ENCODE peak calls at places on chromosomes 2 and 18, in five cellular contexts. K, T, X, B and P are unnamed samples.

GRCh38 chr18:62828091-62828640 is 112.8 kb downstream of the PHLPP1 start:
- DNase-seq in K (no peak), T (no peak), X (no peak), B (no peak), P (no peak)

GRCh38 chr18:50790956-50791355 is 28.9 kb downstream of the MRO start:
- DNase-seq in K (no peak), T (no peak), X (no peak), B (no peak), P (no peak)

GRCh38 chr2:172080641-172081230 is 4.6 kb upstream of the DLX1 start:
- DNase-seq in K (peak; percentile 14), T (no peak), X (no peak), B (no peak), P (no peak)

GRCh38 chr2:28390857-28391563 is 1.6 kb upstream of the FOSL2 start:
- DNase-seq in K (peak; percentile 84), T (peak; percentile 89), X (no peak), B (peak; percentile 93), P (peak; percentile 81)

GRCh38 chr2:1727101-1727771 is 17.1 kb downstream of the PXDN start:
- DNase-seq in K (no peak), T (peak; percentile 10), X (no peak), B (peak; percentile 62), P (no peak)

GRCh38 chr2:12035956-12036639 is 289.7 kb downstream of the LPIN1 start:
- DNase-seq in K (no peak), T (no peak), X (no peak), B (no peak), P (no peak)

GRCh38 chr18:21257383-21257782 is 15.4 kb downstream of the GREB1L start:
- DNase-seq in K (no peak), T (no peak), X (no peak), B (peak; percentile 11), P (no peak)

GRCh38 chr18:80252136-80252535 is 4.8 kb upstream of the PARD6G start:
- DNase-seq in K (no peak), T (no peak), X (no peak), B (peak; percentile 14), P (no peak)

GRCh38 chr2:40361478-40361877 is 90.4 kb downstream of the SLC8A1 start:
- DNase-seq in K (no peak), T (no peak), X (no peak), B (no peak), P (no peak)

GRCh38 chr2:130337735-130338325 is 4.9 kb upstream of the IMP4 start:
- DNase-seq in K (no peak), T (no peak), X (no peak), B (peak; percentile 89), P (no peak)

GRCh38 chr18:7733642-7734041 is 166.5 kb downstream of the PTPRM start:
- DNase-seq in K (no peak), T (no peak), X (no peak), B (no peak), P (no peak)

GRCh38 chr2:172447811-172448493 is 20.6 kb downstream of the ITGA6 start:
- DNase-seq in K (no peak), T (no peak), X (no peak), B (no peak), P (no peak)

GRCh38 chr2:28801726-28802125 is 8.9 kb upstream of the SPDYA start:
- DNase-seq in K (no peak), T (no peak), X (no peak), B (peak; percentile 23), P (no peak)

GRCh38 chr18:47931707-47932103 is 1.2 kb upstream of the SMAD2 start:
- DNase-seq in K (peak; percentile 29), T (no peak), X (no peak), B (peak; percentile 41), P (no peak)

GRCh38 chr2:128402921-128403670 is 84.4 kb upstream of the HS6ST1 start:
- DNase-seq in K (peak; percentile 17), T (no peak), X (no peak), B (no peak), P (no peak)

GRCh38 chr2:3076848-3077735 is 300.5 kb downstream of the EIPR1 start:
- DNase-seq in K (peak; percentile 59), T (no peak), X (no peak), B (no peak), P (no peak)

GRCh38 chr2:212893216-212893615 is 258.2 kb downstream of the IKZF2 start:
- DNase-seq in K (no peak), T (no peak), X (no peak), B (no peak), P (no peak)
- H3K36me3 ChIP-seq in K (no peaks in the 10 kb centered on the region), T (no peaks in the 10 kb centered on the region), X (no peaks in the 10 kb centered on the region), B (no peaks in the 10 kb centered on the region), P (no peaks in the 10 kb centered on the region)

DNA sequence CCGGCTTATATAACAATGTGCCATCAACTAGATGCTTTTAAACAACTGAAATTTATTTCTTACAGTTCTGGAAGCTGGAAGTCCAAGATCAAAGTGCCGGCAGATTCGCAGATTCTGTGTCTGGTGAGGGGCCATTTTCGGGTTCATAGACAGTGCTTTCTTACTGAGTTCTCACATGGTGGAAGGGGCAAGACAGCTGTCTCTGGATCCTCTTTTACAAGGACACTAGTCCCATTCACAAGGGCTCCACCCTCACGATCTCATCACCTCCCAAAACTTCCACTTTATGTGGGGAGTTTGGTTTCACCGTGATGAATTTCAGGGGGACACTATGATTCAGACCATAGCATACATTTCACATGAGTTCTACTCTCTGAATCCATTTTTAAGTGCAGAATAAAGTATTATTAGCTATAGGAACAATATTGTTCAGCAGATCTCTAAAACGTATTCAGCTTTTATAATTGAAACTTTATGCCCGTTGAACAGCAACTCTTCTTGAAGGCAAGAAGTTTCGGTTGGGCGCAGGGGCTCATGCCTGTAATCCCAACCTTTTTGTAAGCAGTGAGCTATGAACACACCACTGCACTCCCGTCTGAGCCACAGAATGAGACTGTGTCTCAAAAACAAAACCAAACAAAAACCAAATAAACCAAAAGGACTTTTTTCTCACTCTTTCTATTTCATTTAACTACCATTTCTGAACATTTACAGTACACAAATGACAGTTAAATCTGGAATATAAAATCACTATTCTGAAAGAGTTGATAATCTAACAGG is 502.8 kb downstream of the CMPK2 start:
- DNase-seq in K (no peak), T (no peak), X (no peak), B (no peak), P (no peak)
- H3K4me1 ChIP-seq in K (no peaks in the 10 kb centered on the region), T (no peaks in the 10 kb centered on the region), X (no peaks in the 10 kb centered on the region), B (no peaks in the 10 kb centered on the region), P (no peaks in the 10 kb centered on the region)

DNA sequence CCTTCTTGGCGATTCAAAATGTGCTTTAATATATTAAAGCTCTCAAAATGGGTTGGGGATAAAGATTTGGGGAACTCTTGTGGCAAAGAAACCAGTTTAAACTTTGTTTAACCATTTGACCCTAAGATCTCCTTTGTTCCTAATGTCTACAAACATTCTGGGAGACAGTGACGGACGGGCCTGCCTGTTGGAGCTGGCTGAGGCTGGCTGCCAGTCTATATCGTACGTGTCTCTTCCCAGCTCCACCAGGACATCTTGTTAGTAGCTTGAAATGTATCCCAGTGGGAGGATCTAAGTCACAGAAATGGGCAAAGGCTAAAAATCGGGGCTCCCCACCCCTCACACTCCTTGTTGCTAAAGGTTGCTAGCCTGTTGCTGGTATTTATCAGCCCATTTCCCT is 30.7 kb downstream of the ZNF532 start:
- DNase-seq in K (no peak), T (no peak), X (no peak), B (no peak), P (no peak)
- H3K36me3 ChIP-seq in K (peaks cover 4% of the 10 kb centered on the region), T (peaks cover 22% of the 10 kb centered on the region), X (peaks cover 30% of the 10 kb centered on the region), B (no peaks in the 10 kb centered on the region), P (peaks cover 6% of the 10 kb centered on the region)

GRCh38 chr18:58285731-58286130 is 241.7 kb downstream of the NEDD4L start:
- DNase-seq in K (no peak), T (no peak), X (no peak), B (no peak), P (no peak)
- H3K4me1 ChIP-seq in K (peaks cover 16% of the 10 kb centered on the region), T (peaks cover 45% of the 10 kb centered on the region), X (no peaks in the 10 kb centered on the region), B (peaks cover 16% of the 10 kb centered on the region), P (peaks cover 10% of the 10 kb centered on the region)

GRCh38 chr18:568731-569130 is 11.4 kb upstream of the CETN1 start:
- DNase-seq in K (no peak), T (no peak), X (no peak), B (no peak), P (no peak)
- H3K36me3 ChIP-seq in K (no peaks in the 10 kb centered on the region), T (no peaks in the 10 kb centered on the region), X (no peaks in the 10 kb centered on the region), B (no peaks in the 10 kb centered on the region), P (no peaks in the 10 kb centered on the region)